ENCODE peak calls at places on chromosome 2, in six cellular contexts. E, W, X, Y, U and L are unnamed samples.

GRCh38 chr2:106623424-106623823 is 136.3 kb downstream of the CD8B2 start:
- DNase-seq in Y (no peak), E (no peak), W (no peak), X (no peak), U (no peak), L (no peak)

GRCh38 chr2:14134737-14135136 is 497.8 kb upstream of the LRATD1 start:
- DNase-seq in X (no peak), W (no peak), E (no peak), U (no peak), Y (peak; percentile 23), L (no peak)

GRCh38 chr2:102592601-102593000 is 26.8 kb upstream of the SLC9A2 start:
- DNase-seq in X (no peak), Y (peak; percentile 21), W (peak; percentile 48), U (peak; percentile 71), E (no peak), L (peak; percentile 44)

GRCh38 chr2:159677654-159678053 is 34.7 kb upstream of the MARCHF7 start:
- DNase-seq in Y (no peak), W (peak; percentile 60), E (no peak), U (no peak), X (no peak), L (peak; percentile 26)

GRCh38 chr2:227509824-227510619 is 38.1 kb downstream of the AGFG1 start:
- DNase-seq in W (peak; percentile 53), Y (no peak), E (peak; percentile 80), X (no peak), U (no peak), L (peak; percentile 92)

GRCh38 chr2:3238951-3239841 is 138.4 kb downstream of the EIPR1 start:
- DNase-seq in W (no peak), U (no peak), E (no peak), X (no peak), Y (no peak), L (no peak)

GRCh38 chr2:5694016-5694690 is 2.0 kb downstream of the SOX11 start:
- DNase-seq in U (no peak), W (no peak), X (peak; percentile 42), Y (no peak), E (no peak), L (no peak)

GRCh38 chr2:67037655-67038054 is 359.5 kb upstream of the ETAA1 start:
- DNase-seq in X (no peak), E (no peak), U (peak; percentile 35), W (no peak), Y (no peak), L (no peak)

GRCh38 chr2:221792971-221793670 is 221.0 kb upstream of the EPHA4 start:
- DNase-seq in W (no peak), U (no peak), Y (no peak), E (no peak), X (no peak), L (no peak)

GRCh38 chr2:70767094-70767698 is 804 bp downstream of the ADD2 start:
- DNase-seq in W (no peak), X (peak; percentile 74), U (no peak), E (peak; percentile 52), Y (no peak), L (no peak)

GRCh38 chr2:241575624-241576292 is 17.2 kb downstream of the BOK start:
- DNase-seq in W (no peak), Y (no peak), X (peak; percentile 32), U (no peak), E (no peak), L (no peak)

GRCh38 chr2:21123473-21124393 is at the start of gene TDRD15:
- DNase-seq in U (no peak), W (no peak), Y (no peak), X (no peak), E (no peak), L (no peak)

GRCh38 chr2:224892574-224893204 is 149.6 kb downstream of the DOCK10 start:
- DNase-seq in E (no peak), X (no peak), W (no peak), U (no peak), Y (no peak), L (no peak)

GRCh38 chr2:232028631-232029030 is 67.1 kb downstream of the DIS3L2 start:
- DNase-seq in W (peak; percentile 73), X (no peak), E (no peak), Y (no peak), U (no peak), L (no peak)

GRCh38 chr2:140791802-140792201 is 1339.0 kb downstream of the LRP1B start:
- DNase-seq in W (no peak), Y (no peak), E (no peak), U (no peak), X (no peak), L (peak; percentile 55)

GRCh38 chr2:127096280-127096679 is 10.7 kb downstream of the BIN1 start:
- DNase-seq in E (no peak), W (no peak), U (no peak), X (no peak), Y (no peak), L (no peak)

GRCh38 chr2:73297151-73297559 is 3.8 kb upstream of the EGR4 start:
- DNase-seq in Y (no peak), X (no peak), U (no peak), E (peak; percentile 18), W (peak; percentile 27), L (no peak)

GRCh38 chr2:88590998-88591613 is 36.2 kb downstream of the EIF2AK3 start:
- DNase-seq in Y (peak; percentile 71), E (peak; percentile 33), X (peak; percentile 34), W (peak; percentile 85), U (no peak), L (peak; percentile 69)

GRCh38 chr2:237627463-237628321 is at the start of gene LRRFIP1:
- DNase-seq in E (peak; percentile 60), W (no peak), U (peak; percentile 49), Y (no peak), X (peak; percentile 53), L (no peak)

GRCh38 chr2:19274439-19274838 is 84.0 kb downstream of the OSR1 start:
- DNase-seq in Y (no peak), W (no peak), X (no peak), U (no peak), E (no peak), L (no peak)

GRCh38 chr2:132668986-132669853 is 785 bp downstream of the LYPD1 start:
- DNase-seq in E (no peak), Y (no peak), W (no peak), X (peak; percentile 44), U (no peak), L (no peak)

GRCh38 chr2:212815453-212815852 is 276.9 kb upstream of the ERBB4 start:
- DNase-seq in W (no peak), X (no peak), U (no peak), E (no peak), Y (no peak), L (no peak)

GRCh38 chr2:24644032-24644431 is 149.2 kb downstream of the PTRHD1 start:
- DNase-seq in Y (no peak), U (no peak), E (no peak), X (no peak), W (no peak), L (no peak)

GRCh38 chr2:1662606-1663180 is 81.6 kb downstream of the PXDN start:
- DNase-seq in Y (peak; percentile 14), X (no peak), E (no peak), W (no peak), U (no peak), L (no peak)

GRCh38 chr2:234422895-234423505 is 73.9 kb downstream of the ARL4C start:
- DNase-seq in U (no peak), X (no peak), E (no peak), Y (no peak), W (peak; percentile 63), L (peak; percentile 42)

GRCh38 chr2:172046080-172046678 is 39.1 kb upstream of the DLX1 start:
- DNase-seq in U (no peak), E (no peak), W (peak; percentile 5), X (no peak), Y (no peak), L (no peak)

GRCh38 chr2:138818479-138818878 is 38.3 kb upstream of the NXPH2 start:
- DNase-seq in W (no peak), X (no peak), Y (no peak), E (peak; percentile 29), U (no peak), L (no peak)

GRCh38 chr2:110780461-110780860 is 48.1 kb downstream of the ACOXL start:
- DNase-seq in X (no peak), Y (no peak), E (no peak), U (no peak), W (no peak), L (no peak)

DNA sequence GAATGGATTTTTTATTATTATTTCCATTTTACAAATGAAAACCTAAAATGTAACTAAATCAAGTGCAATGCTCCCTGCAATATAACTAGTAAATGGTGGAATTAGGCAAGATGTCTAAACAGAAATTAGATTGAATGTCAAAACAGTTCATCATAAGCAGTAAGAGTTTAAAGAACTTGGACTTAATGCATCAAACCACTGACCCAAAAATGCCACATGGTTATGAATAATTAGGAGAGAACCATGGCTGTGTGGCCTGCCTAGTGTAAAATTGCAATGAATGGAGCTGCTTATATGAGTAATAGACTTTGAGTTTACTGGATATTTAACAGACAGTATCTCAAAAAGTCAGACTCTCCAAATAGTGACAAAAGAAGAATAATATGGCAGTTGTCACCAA is 101.6 kb upstream of the COL5A2 start:
- DNase-seq in W (no peak), E (no peak), X (no peak), Y (no peak), U (no peak), L (no peak)
- TF ChIP-seq CTCF in W (no peak), E (no peak), X (no peak), Y (no peak), U (no peak), L (no peak)

GRCh38 chr2:86035883-86036789 is 69.5 kb downstream of the POLR1A start:
- DNase-seq in X (no peak), W (peak; percentile 97), Y (peak; percentile 67), E (no peak), U (peak; percentile 65), L (peak; percentile 58)
- H3K4me3 ChIP-seq in X (no peak overlapping the region), W (no peak overlapping the region), Y (no peak overlapping the region), E (no peak overlapping the region), U (no peak overlapping the region), L (no peak overlapping the region)

DNA sequence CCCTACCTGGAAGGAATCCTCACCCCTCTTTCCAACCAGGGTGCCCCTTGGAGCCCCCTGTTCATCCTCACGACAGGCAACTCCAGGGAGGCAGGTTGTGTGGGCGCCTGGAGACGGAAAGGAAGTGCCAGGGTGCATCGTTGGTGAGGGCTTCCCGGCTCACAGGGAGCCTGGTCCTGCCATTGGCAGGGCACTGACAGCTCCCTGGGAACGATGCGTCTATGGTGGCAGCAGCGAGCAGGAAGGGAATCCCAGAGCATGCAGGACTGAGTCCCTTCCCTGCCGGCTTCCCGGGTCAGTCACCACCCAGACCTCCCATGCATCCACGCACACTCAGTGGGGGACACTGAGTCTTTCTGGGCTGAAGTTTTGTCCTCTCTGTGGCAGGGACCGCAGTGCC is 117.6 kb downstream of the INHBB start:
- DNase-seq in W (no peak), E (no peak), Y (no peak), X (peak; percentile 24), U (no peak), L (no peak)
- TF ChIP-seq CTCF in W (no peak), E (no peak), Y (no peak), X (no peak), U (no peak), L (no peak)

DNA sequence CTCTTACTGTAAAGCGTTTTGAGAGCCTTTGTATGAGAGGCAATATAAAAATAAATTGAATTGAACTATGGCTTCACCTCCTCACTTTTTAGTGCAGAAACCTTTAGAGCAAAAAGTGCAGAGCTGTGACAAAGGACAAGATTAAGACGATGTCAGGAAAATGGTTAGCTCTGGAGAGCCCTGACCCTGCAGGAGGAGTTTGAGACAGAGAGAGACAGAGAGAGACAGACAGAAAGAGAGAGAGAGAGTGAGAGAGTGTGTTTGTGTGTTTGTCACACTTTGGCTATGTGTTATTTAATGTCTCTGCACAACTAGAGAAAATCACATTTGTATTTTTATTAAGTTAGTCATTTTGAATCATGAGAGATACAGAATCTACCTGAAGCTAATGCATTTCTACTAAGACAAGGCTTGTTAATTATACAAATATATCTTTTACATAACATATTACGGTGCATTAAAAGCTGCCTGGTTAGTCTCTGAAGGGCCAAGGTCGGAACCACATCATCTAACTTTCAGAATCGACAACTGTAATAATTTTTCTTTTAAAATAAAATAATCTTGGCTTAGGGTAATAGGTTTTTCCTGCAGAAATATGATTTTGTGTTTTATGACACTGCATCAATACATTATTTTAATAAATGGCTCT is 423.5 kb upstream of the ZEB2 start:
- DNase-seq in E (no peak), U (no peak), W (peak; percentile 5), X (no peak), Y (no peak), L (no peak)
- H3K4me3 ChIP-seq in E (no peak overlapping the region), U (no peak overlapping the region), W (no peak overlapping the region), X (no peak overlapping the region), Y (no peak overlapping the region), L (no peak overlapping the region)